ENCODE peak calls at places on chromosomes 1 and 21, in eight cellular contexts. B is H1, D is transverse colon, G is GM23338, M is K562, K is stomach, A is HL-60, O is endothelial cell of umbilical vein. X is an unnamed sample.

GRCh38 chr1:201552941-201553341 is 14.0 kb downstream of the NAV1 start:
- DNase-seq in B (no peak), D (no peak), G (no peak), M (no peak), K (no peak), A (no peak), O (no peak), X (no peak)

GRCh38 chr1:232634086-232634485 is 4.2 kb upstream of the SIPA1L2 start:
- DNase-seq in B (no peak), D (peak), G (no peak), M (no peak), K (peak), A (peak), O (no peak), X (no peak)

GRCh38 chr1:121483961-121484424 is 299.2 kb downstream of the SRGAP2C start:
- DNase-seq in B (no peak), D (no peak), G (no peak), M (peak), K (no peak), A (peak), O (no peak), X (no peak)

GRCh38 chr1:111739984-111740765 is 980 bp upstream of the INKA2 start:
- DNase-seq in B (no peak), D (peak), G (peak), M (peak), K (peak), A (no peak), O (peak), X (no peak)

GRCh38 chr1:205972491-205973168 is 29.4 kb upstream of the SLC26A9 start:
- DNase-seq in B (no peak), D (no peak), G (peak), M (no peak), K (no peak), A (no peak), O (no peak), X (no peak)

GRCh38 chr1:227320476-227320875 is 2.2 kb upstream of the CDC42BPA start:
- DNase-seq in B (no peak), D (no peak), G (no peak), M (no peak), K (peak), A (no peak), O (no peak), X (no peak)

GRCh38 chr21:38244885-38245869 is 11.6 kb upstream of the KCNJ15 start:
- DNase-seq in B (no peak), D (no peak), G (no peak), M (no peak), K (no peak), A (peak), O (peak), X (no peak)

GRCh38 chr1:19863804-19864203 is 18.4 kb upstream of the OTUD3 start:
- DNase-seq in B (no peak), D (no peak), G (no peak), M (no peak), K (no peak), A (no peak), O (no peak), X (no peak)

GRCh38 chr1:81920245-81920740 is 119.6 kb downstream of the ADGRL2 start:
- DNase-seq in B (peak), D (no peak), G (peak), M (no peak), K (no peak), A (no peak), O (no peak), X (no peak)

GRCh38 chr1:96632045-96632664 is 89.4 kb upstream of the PTBP2 start:
- DNase-seq in B (no peak), D (no peak), G (no peak), M (no peak), K (no peak), A (no peak), O (no peak), X (no peak)

GRCh38 chr21:28540514-28540913 is 452.2 kb downstream of the LTN1 start:
- DNase-seq in B (no peak), D (no peak), G (no peak), M (no peak), K (no peak), A (no peak), O (peak), X (no peak)

GRCh38 chr1:40848530-40849189 is 13.5 kb downstream of the CITED4 start:
- DNase-seq in B (no peak), D (peak), G (peak), M (peak), K (peak), A (no peak), O (peak), X (no peak)

GRCh38 chr1:5891736-5892135 is 100.5 kb downstream of the NPHP4 start:
- DNase-seq in B (no peak), D (no peak), G (no peak), M (no peak), K (no peak), A (no peak), O (no peak), X (no peak)

GRCh38 chr1:100606438-100606837 is 68.5 kb downstream of the GPR88 start:
- DNase-seq in B (no peak), D (peak), G (peak), M (peak), K (peak), A (no peak), O (peak), X (no peak)

GRCh38 chr1:229409616-229410369 is 24.1 kb downstream of the ACTA1 start:
- DNase-seq in B (no peak), D (no peak), G (peak), M (no peak), K (no peak), A (no peak), O (no peak), X (no peak)

GRCh38 chr1:209072481-209072880 is 511.0 kb upstream of the CAMK1G start:
- DNase-seq in B (no peak), D (no peak), G (no peak), M (no peak), K (no peak), A (no peak), O (no peak), X (no peak)

GRCh38 chr1:196887515-196888239 is at the start of gene CFHR4:
- DNase-seq in B (no peak), D (no peak), G (no peak), M (no peak), K (no peak), A (no peak), O (no peak), X (no peak)

GRCh38 chr1:234765672-234766071 is 155.7 kb upstream of the IRF2BP2 start:
- DNase-seq in B (no peak), D (no peak), G (no peak), M (no peak), K (no peak), A (no peak), O (no peak), X (no peak)

GRCh38 chr1:222582099-222582774 is 7.5 kb downstream of the TAF1A start:
- DNase-seq in B (no peak), D (no peak), G (no peak), M (no peak), K (no peak), A (no peak), O (peak), X (peak)

GRCh38 chr1:2566106-2567045 is 10.2 kb downstream of the TNFRSF14 start:
- DNase-seq in B (no peak), D (no peak), G (no peak), M (no peak), K (no peak), A (no peak), O (no peak), X (no peak)

GRCh38 chr1:15573477-15573876 is 11.4 kb downstream of the AGMAT start:
- DNase-seq in B (no peak), D (no peak), G (peak), M (no peak), K (no peak), A (no peak), O (no peak), X (no peak)

GRCh38 chr1:113021430-113022085 is 51.4 kb upstream of the LRIG2 start:
- DNase-seq in B (no peak), D (no peak), G (no peak), M (no peak), K (no peak), A (no peak), O (no peak), X (no peak)

GRCh38 chr21:32726742-32727477 is 903 bp downstream of the SYNJ1 start:
- DNase-seq in B (no peak), D (peak), G (peak), M (peak), K (no peak), A (peak), O (peak), X (no peak)

GRCh38 chr1:75765697-75766355 is 20.2 kb upstream of the RABGGTB start:
- DNase-seq in B (no peak), D (no peak), G (no peak), M (no peak), K (no peak), A (no peak), O (peak), X (peak)

GRCh38 chr1:16158993-16159831 is 3.3 kb upstream of the EPHA2 start:
- DNase-seq in B (no peak), D (peak), G (no peak), M (no peak), K (no peak), A (no peak), O (no peak), X (no peak)

GRCh38 chr1:234638832-234639799 is 29.1 kb upstream of the IRF2BP2 start:
- DNase-seq in B (no peak), D (no peak), G (no peak), M (no peak), K (no peak), A (no peak), O (no peak), X (no peak)

GRCh38 chr1:209208648-209209047 is 374.9 kb upstream of the CAMK1G start:
- DNase-seq in B (no peak), D (no peak), G (no peak), M (no peak), K (no peak), A (no peak), O (no peak), X (no peak)

GRCh38 chr21:45939521-45940045 is 42.0 kb upstream of the COL6A1 start:
- DNase-seq in B (no peak), D (no peak), G (no peak), M (no peak), K (no peak), A (no peak), O (no peak), X (no peak)

GRCh38 chr1:227886503-227886961 is 61.2 kb downstream of the WNT9A start:
- DNase-seq in B (no peak), D (no peak), G (peak), M (no peak), K (peak), A (no peak), O (no peak), X (no peak)

GRCh38 chr1:26887125-26887524 is 3.0 kb downstream of the GPN2 start:
- DNase-seq in B (no peak), D (no peak), G (peak), M (peak), K (no peak), A (no peak), O (peak), X (no peak)

GRCh38 chr1:13590486-13590885 is 6.9 kb downstream of the PDPN start:
- DNase-seq in B (no peak), D (no peak), G (no peak), M (no peak), K (no peak), A (no peak), O (no peak), X (no peak)

GRCh38 chr1:49163041-49163440 is 386.4 kb upstream of the BEND5 start:
- DNase-seq in B (no peak), D (no peak), G (no peak), M (no peak), K (no peak), A (no peak), O (no peak), X (peak)

GRCh38 chr1:225744745-225745144 is 32.9 kb upstream of the SRP9 start:
- DNase-seq in B (no peak), D (no peak), G (no peak), M (no peak), K (no peak), A (no peak), O (no peak), X (no peak)

GRCh38 chr21:20443558-20444155 is 554.6 kb upstream of the NCAM2 start:
- DNase-seq in B (no peak), D (no peak), G (peak), M (peak), K (no peak), A (no peak), O (no peak), X (no peak)

GRCh38 chr1:43937179-43937865 is 3.7 kb downstream of the ARTN start:
- DNase-seq in B (no peak), D (no peak), G (no peak), M (no peak), K (no peak), A (no peak), O (no peak), X (no peak)

GRCh38 chr1:43934279-43934985 is 831 bp downstream of the ARTN start:
- DNase-seq in B (peak), D (peak), G (peak), M (peak), K (peak), A (peak), O (peak), X (no peak)

GRCh38 chr1:43936470-43937151 is 3.0 kb downstream of the ARTN start:
- DNase-seq in B (no peak), D (peak), G (peak), M (no peak), K (peak), A (peak), O (peak), X (no peak)

GRCh38 chr1:43934986-43935324 is 1.4 kb downstream of the ARTN start:
- DNase-seq in B (no peak), D (no peak), G (no peak), M (no peak), K (no peak), A (no peak), O (no peak), X (no peak)

GRCh38 chr1:43935711-43936427 is 2.3 kb downstream of the ARTN start:
- DNase-seq in B (no peak), D (peak), G (peak), M (no peak), K (peak), A (no peak), O (no peak), X (no peak)
- H3K4me3 ChIP-seq in B (peak), D (peak), G (peak), M (no peak), K (peak), A (peak), O (no peak), X (peak)

GRCh38 chr1:166855558-166855957 is 16.3 kb downstream of the POGK start:
- DNase-seq in B (no peak), D (no peak), G (no peak), M (no peak), K (no peak), A (no peak), O (no peak), X (no peak)
- TF ChIP-seq POLR2AphosphoS5 in B (peak), D (no peak), G (no peak), M (no peak), K (no peak), A (peak), O (no peak), X (no peak)

DNA sequence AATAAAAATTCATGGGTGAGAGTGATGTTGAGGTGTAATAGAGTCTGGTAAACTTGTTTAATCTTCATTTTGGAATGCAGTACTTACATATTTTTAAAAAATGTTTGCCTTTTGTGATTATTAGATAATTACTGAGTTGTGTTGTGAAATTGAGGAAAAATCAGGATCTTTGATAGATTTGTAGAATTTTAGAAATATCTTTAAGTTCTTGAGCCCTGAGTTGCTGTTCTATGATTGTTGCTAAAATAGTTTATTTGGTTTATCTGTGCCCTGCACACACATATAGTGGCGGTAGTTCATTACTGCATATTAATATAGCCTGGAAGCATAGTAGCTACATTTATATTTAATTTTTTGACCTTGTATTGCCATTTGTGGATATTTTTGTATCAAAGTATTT is 1.6 kb downstream of the B3GALT2 start:
- DNase-seq in B (no peak), D (no peak), G (no peak), M (no peak), K (no peak), A (no peak), O (no peak), X (no peak)
- H3K4me3 ChIP-seq in B (no peak), D (no peak), G (no peak), M (no peak), K (peak), A (no peak), O (no peak), X (no peak)

GRCh38 chr21:41706263-41706639 is 60.6 kb downstream of the RIPK4 start:
- DNase-seq in B (no peak), D (peak), G (no peak), M (no peak), K (no peak), A (no peak), O (no peak), X (no peak)

GRCh38 chr21:41705546-41706262 is 61.1 kb downstream of the RIPK4 start:
- DNase-seq in B (no peak), D (no peak), G (no peak), M (no peak), K (no peak), A (no peak), O (no peak), X (no peak)

GRCh38 chr21:41706678-41707077 is 60.2 kb downstream of the RIPK4 start:
- DNase-seq in B (no peak), D (peak), G (no peak), M (peak), K (no peak), A (no peak), O (peak), X (no peak)

GRCh38 chr21:41709166-41709565 is 57.7 kb downstream of the RIPK4 start:
- DNase-seq in B (no peak), D (no peak), G (no peak), M (no peak), K (no peak), A (no peak), O (no peak), X (no peak)

GRCh38 chr21:41707231-41707988 is 59.4 kb downstream of the RIPK4 start:
- DNase-seq in B (no peak), D (no peak), G (no peak), M (no peak), K (no peak), A (no peak), O (no peak), X (no peak)
- TF ChIP-seq POLR2AphosphoS5 in B (no peak), D (peak), G (no peak), M (no peak), K (no peak), A (no peak), O (no peak), X (no peak)

GRCh38 chr1:12549460-12550349 is 68.3 kb downstream of the DHRS3 start:
- DNase-seq in B (no peak), D (peak), G (no peak), M (peak), K (peak), A (no peak), O (peak), X (peak)
- H3K4me3 ChIP-seq in B (no peak), D (no peak), G (no peak), M (no peak), K (no peak), A (no peak), O (peak), X (no peak)

GRCh38 chr1:183242556-183242955 is 56.5 kb downstream of the LAMC2 start:
- DNase-seq in B (no peak), D (no peak), G (no peak), M (no peak), K (no peak), A (no peak), O (no peak), X (no peak)
- TF ChIP-seq POLR2AphosphoS5 in B (no peak), D (no peak), G (no peak), M (no peak), K (no peak), A (no peak), O (no peak), X (no peak)

GRCh38 chr1:150508982-150509381 is 1.1 kb downstream of the ECM1 start:
- DNase-seq in B (no peak), D (no peak), G (no peak), M (no peak), K (no peak), A (no peak), O (no peak), X (no peak)
- H3K4me3 ChIP-seq in B (no peak), D (no peak), G (no peak), M (peak), K (no peak), A (no peak), O (no peak), X (no peak)

GRCh38 chr1:153985341-153985912 is 712 bp downstream of the RAB13 start:
- DNase-seq in B (no peak), D (peak), G (peak), M (peak), K (no peak), A (no peak), O (peak), X (no peak)
- TF ChIP-seq POLR2AphosphoS5 in B (peak), D (peak), G (peak), M (peak), K (no peak), A (no peak), O (peak), X (no peak)

GRCh38 chr1:154406572-154406879 is 1.4 kb downstream of the IL6R start:
- DNase-seq in B (no peak), D (no peak), G (no peak), M (no peak), K (no peak), A (no peak), O (no peak), X (no peak)

GRCh38 chr1:154407866-154408777 is 3.0 kb downstream of the IL6R start:
- DNase-seq in B (no peak), D (no peak), G (no peak), M (no peak), K (no peak), A (no peak), O (no peak), X (no peak)

GRCh38 chr1:154405762-154406571 is 824 bp downstream of the IL6R start:
- DNase-seq in B (no peak), D (peak), G (peak), M (peak), K (peak), A (no peak), O (peak), X (peak)

GRCh38 chr1:154404984-154405761 is at the start of gene IL6R:
- DNase-seq in B (no peak), D (peak), G (peak), M (peak), K (peak), A (peak), O (peak), X (peak)

DNA sequence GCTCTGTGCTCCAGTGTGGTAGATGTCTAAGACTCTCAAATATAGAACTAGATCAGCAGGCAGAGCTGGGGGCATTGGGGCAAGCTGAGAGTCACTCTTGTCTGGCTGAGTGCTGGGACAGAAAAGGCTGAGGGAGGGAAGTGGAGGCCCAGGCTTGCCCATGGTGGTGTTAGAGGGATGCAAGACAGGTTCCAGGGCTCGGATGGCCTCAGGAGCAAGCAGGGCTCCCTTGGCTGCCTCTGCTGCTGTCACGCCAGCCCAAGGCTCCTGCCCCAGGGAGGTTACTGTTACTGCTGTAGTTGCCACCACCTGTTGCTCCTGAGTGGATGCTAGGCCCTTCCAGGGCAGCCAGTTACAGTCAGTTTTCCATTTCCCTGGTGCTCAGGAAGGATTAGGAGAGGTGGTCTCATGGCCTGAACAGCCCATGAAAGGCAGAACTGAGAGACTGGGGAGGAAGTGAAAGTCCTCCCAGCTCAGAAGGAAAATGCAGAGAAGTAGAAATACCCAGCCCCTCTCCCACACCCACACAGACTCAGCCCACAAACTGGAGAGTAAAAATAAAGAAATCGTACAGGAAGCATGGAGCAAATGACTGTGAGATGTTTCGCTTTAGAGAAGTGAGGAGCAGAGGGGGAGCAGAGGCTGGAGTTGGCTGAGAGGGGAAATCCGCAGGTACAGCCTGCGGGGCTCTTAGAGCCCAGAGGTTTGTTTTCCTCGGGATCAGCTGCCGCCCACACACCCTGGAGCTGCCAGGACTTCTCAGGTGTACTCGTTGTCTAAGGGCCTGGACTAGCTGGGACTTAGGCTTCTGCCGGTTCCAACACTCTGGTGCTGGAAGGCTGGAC is 2.1 kb downstream of the IL6R start:
- DNase-seq in B (no peak), D (no peak), G (no peak), M (no peak), K (peak), A (peak), O (no peak), X (no peak)
- H3K4me3 ChIP-seq in B (no peak), D (peak), G (no peak), M (no peak), K (peak), A (peak), O (no peak), X (peak)

X was measured in Panc1.